ENCODE peak calls at places on chromosome 16, in four cellular contexts. E, Y, N and F are unnamed samples.

GRCh38 chr16:73483076-73483791 is 435.3 kb upstream of the ZFHX3 start:
- DNase-seq in E (no peak), Y (peak), N (no peak), F (no peak)

GRCh38 chr16:88992351-88993005 is 15.5 kb upstream of the CBFA2T3 start:
- DNase-seq in E (no peak), Y (no peak), N (no peak), F (no peak)

GRCh38 chr16:29876186-29876577 is 13.2 kb upstream of the CDIPT start:
- DNase-seq in E (peak), Y (no peak), N (no peak), F (no peak)

GRCh38 chr16:53083123-53083522 is 28.3 kb downstream of the CHD9 start:
- DNase-seq in E (peak), Y (no peak), N (peak), F (peak)

GRCh38 chr16:1823821-1824220 is 2.8 kb downstream of the HAGH start:
- DNase-seq in E (peak), Y (peak), N (peak), F (peak)

GRCh38 chr16:56513972-56514371 is 5.9 kb downstream of the BBS2 start:
- DNase-seq in E (peak), Y (no peak), N (peak), F (peak)

GRCh38 chr16:30342751-30343490 is 12.2 kb downstream of the CD2BP2 start:
- DNase-seq in E (no peak), Y (no peak), N (no peak), F (no peak)

GRCh38 chr16:65178151-65178550 is 56.3 kb upstream of the CDH11 start:
- DNase-seq in E (peak), Y (no peak), N (peak), F (no peak)

GRCh38 chr16:1079786-1080525 is 7.4 kb downstream of the SSTR5 start:
- DNase-seq in E (no peak), Y (peak), N (no peak), F (no peak)

GRCh38 chr16:81599034-81599744 is 154.6 kb downstream of the CMIP start:
- DNase-seq in E (no peak), Y (no peak), N (no peak), F (no peak)

GRCh38 chr16:67548265-67549126 is 13.8 kb upstream of the CTCF start:
- DNase-seq in E (no peak), Y (no peak), N (no peak), F (no peak)

GRCh38 chr16:56606688-56607618 is 1.4 kb upstream of the MT2A start:
- DNase-seq in E (peak), Y (no peak), N (peak), F (peak)

GRCh38 chr16:23398987-23399805 is 53.8 kb downstream of the COG7 start:
- DNase-seq in E (no peak), Y (no peak), N (no peak), F (no peak)

GRCh38 chr16:13203725-13204124 is 302.3 kb downstream of the SHISA9 start:
- DNase-seq in E (no peak), Y (no peak), N (no peak), F (no peak)

GRCh38 chr16:4316732-4317461 is 1.0 kb downstream of the GLIS2 start:
- DNase-seq in E (peak), Y (no peak), N (peak), F (peak)

GRCh38 chr16:28258571-28258970 is 33.8 kb upstream of the SBK1 start:
- DNase-seq in E (no peak), Y (peak), N (no peak), F (peak)

GRCh38 chr16:27359051-27359450 is 42.9 kb upstream of the IL21R start:
- DNase-seq in E (no peak), Y (no peak), N (no peak), F (no peak)

GRCh38 chr16:28069921-28070794 is 6.6 kb upstream of the GSG1L start:
- DNase-seq in E (no peak), Y (peak), N (no peak), F (no peak)

GRCh38 chr16:55943257-55943656 is 68.1 kb upstream of the CES5A start:
- DNase-seq in E (peak), Y (no peak), N (no peak), F (no peak)

GRCh38 chr16:13559624-13560023 is 360.3 kb upstream of the ERCC4 start:
- DNase-seq in E (no peak), Y (no peak), N (no peak), F (no peak)

GRCh38 chr16:19113577-19114358 is at the start of gene ITPRIPL2:
- DNase-seq in E (peak), Y (peak), N (peak), F (peak)

GRCh38 chr16:56910654-56911539 is 21.0 kb upstream of the HERPUD1 start:
- DNase-seq in E (peak), Y (no peak), N (peak), F (peak)